ENCODE peak calls at places on chromosomes 13 and 19, in eight cellular contexts. One of them, this sample, is unnamed.

GRCh38 chr13:24834902-24835510 is 71.0 kb downstream of the RNF17 start:
- DNase-seq in activated CD4-positive, CD25-positive, alpha-beta regulatory T cell: no peak
- DNase-seq in tibial artery: no peak
- DNase-seq in activated CD8-positive, alpha-beta T cell treated with anti-CD3 and anti-CD28 coated beads, Interleukin-2, amount 10 ng/mL, durations not matched to agents 7 days and 5 days: no peak
- DNase-seq in SK-N-DZ: no peak
- DNase-seq in NCI-H226: no peak
- DNase-seq in astrocyte of the cerebellum: no peak
- DNase-seq in stimulated activated CD4-positive, alpha-beta T cell treated with anti-CD3 and anti-CD28 coated beads, Interleukin-2, amount 100 ng/mL, for 24 hours: no peak
- DNase-seq in this sample: no peak

GRCh38 chr13:110179116-110179857 is 127.7 kb downstream of the COL4A1 start:
- DNase-seq in tibial artery: no peak
- DNase-seq in SK-N-DZ: no peak
- DNase-seq in activated CD4-positive, CD25-positive, alpha-beta regulatory T cell: no peak
- DNase-seq in stimulated activated CD4-positive, alpha-beta T cell treated with anti-CD3 and anti-CD28 coated beads, Interleukin-2, amount 100 ng/mL, for 24 hours: no peak
- DNase-seq in NCI-H226: no peak
- DNase-seq in activated CD8-positive, alpha-beta T cell treated with anti-CD3 and anti-CD28 coated beads, Interleukin-2, amount 10 ng/mL, durations not matched to agents 7 days and 5 days: no peak
- DNase-seq in astrocyte of the cerebellum: peak; percentile 35
- DNase-seq in this sample: no peak

GRCh38 chr13:94799330-94799729 is 87.0 kb upstream of the SOX21 start:
- DNase-seq in tibial artery: no peak
- DNase-seq in activated CD8-positive, alpha-beta T cell treated with anti-CD3 and anti-CD28 coated beads, Interleukin-2, amount 10 ng/mL, durations not matched to agents 7 days and 5 days: no peak
- DNase-seq in NCI-H226: no peak
- DNase-seq in stimulated activated CD4-positive, alpha-beta T cell treated with anti-CD3 and anti-CD28 coated beads, Interleukin-2, amount 100 ng/mL, for 24 hours: no peak
- DNase-seq in SK-N-DZ: no peak
- DNase-seq in activated CD4-positive, CD25-positive, alpha-beta regulatory T cell: no peak
- DNase-seq in astrocyte of the cerebellum: no peak
- DNase-seq in this sample: no peak

GRCh38 chr19:913080-913748 is at the start of gene R3HDM4:
- DNase-seq in SK-N-DZ: no peak
- DNase-seq in tibial artery: peak; percentile 63
- DNase-seq in activated CD8-positive, alpha-beta T cell treated with anti-CD3 and anti-CD28 coated beads, Interleukin-2, amount 10 ng/mL, durations not matched to agents 7 days and 5 days: peak; percentile 84
- DNase-seq in activated CD4-positive, CD25-positive, alpha-beta regulatory T cell: peak; percentile 86
- DNase-seq in astrocyte of the cerebellum: no peak
- DNase-seq in stimulated activated CD4-positive, alpha-beta T cell treated with anti-CD3 and anti-CD28 coated beads, Interleukin-2, amount 100 ng/mL, for 24 hours: peak; percentile 84
- DNase-seq in NCI-H226: peak; percentile 39
- DNase-seq in this sample: peak; percentile 96

GRCh38 chr19:57056972-57057371 is 62.8 kb upstream of the USP29 start:
- DNase-seq in SK-N-DZ: no peak
- DNase-seq in activated CD8-positive, alpha-beta T cell treated with anti-CD3 and anti-CD28 coated beads, Interleukin-2, amount 10 ng/mL, durations not matched to agents 7 days and 5 days: no peak
- DNase-seq in stimulated activated CD4-positive, alpha-beta T cell treated with anti-CD3 and anti-CD28 coated beads, Interleukin-2, amount 100 ng/mL, for 24 hours: no peak
- DNase-seq in NCI-H226: no peak
- DNase-seq in activated CD4-positive, CD25-positive, alpha-beta regulatory T cell: no peak
- DNase-seq in tibial artery: no peak
- DNase-seq in astrocyte of the cerebellum: no peak
- DNase-seq in this sample: peak; percentile 19

GRCh38 chr19:38515906-38516305 is 82.4 kb downstream of the RYR1 start:
- DNase-seq in activated CD8-positive, alpha-beta T cell treated with anti-CD3 and anti-CD28 coated beads, Interleukin-2, amount 10 ng/mL, durations not matched to agents 7 days and 5 days: no peak
- DNase-seq in activated CD4-positive, CD25-positive, alpha-beta regulatory T cell: no peak
- DNase-seq in tibial artery: no peak
- DNase-seq in astrocyte of the cerebellum: no peak
- DNase-seq in stimulated activated CD4-positive, alpha-beta T cell treated with anti-CD3 and anti-CD28 coated beads, Interleukin-2, amount 100 ng/mL, for 24 hours: no peak
- DNase-seq in NCI-H226: no peak
- DNase-seq in SK-N-DZ: no peak
- DNase-seq in this sample: no peak

GRCh38 chr19:54462713-54463530 is 656 bp downstream of the LENG9 start:
- DNase-seq in stimulated activated CD4-positive, alpha-beta T cell treated with anti-CD3 and anti-CD28 coated beads, Interleukin-2, amount 100 ng/mL, for 24 hours: peak; percentile 68
- DNase-seq in tibial artery: peak; percentile 52
- DNase-seq in activated CD8-positive, alpha-beta T cell treated with anti-CD3 and anti-CD28 coated beads, Interleukin-2, amount 10 ng/mL, durations not matched to agents 7 days and 5 days: peak; percentile 76
- DNase-seq in activated CD4-positive, CD25-positive, alpha-beta regulatory T cell: peak; percentile 52
- DNase-seq in NCI-H226: peak; percentile 39
- DNase-seq in astrocyte of the cerebellum: no peak
- DNase-seq in SK-N-DZ: no peak
- DNase-seq in this sample: peak; percentile 69

GRCh38 chr19:5843295-5843927 is 3.9 kb upstream of the FUT6 start:
- DNase-seq in NCI-H226: no peak
- DNase-seq in SK-N-DZ: no peak
- DNase-seq in stimulated activated CD4-positive, alpha-beta T cell treated with anti-CD3 and anti-CD28 coated beads, Interleukin-2, amount 100 ng/mL, for 24 hours: no peak
- DNase-seq in activated CD8-positive, alpha-beta T cell treated with anti-CD3 and anti-CD28 coated beads, Interleukin-2, amount 10 ng/mL, durations not matched to agents 7 days and 5 days: no peak
- DNase-seq in astrocyte of the cerebellum: no peak
- DNase-seq in activated CD4-positive, CD25-positive, alpha-beta regulatory T cell: no peak
- DNase-seq in tibial artery: no peak
- DNase-seq in this sample: no peak

GRCh38 chr19:47444388-47444821 is 25.1 kb upstream of the MEIS3 start:
- DNase-seq in astrocyte of the cerebellum: no peak
- DNase-seq in activated CD8-positive, alpha-beta T cell treated with anti-CD3 and anti-CD28 coated beads, Interleukin-2, amount 10 ng/mL, durations not matched to agents 7 days and 5 days: peak; percentile 61
- DNase-seq in stimulated activated CD4-positive, alpha-beta T cell treated with anti-CD3 and anti-CD28 coated beads, Interleukin-2, amount 100 ng/mL, for 24 hours: peak; percentile 37
- DNase-seq in SK-N-DZ: no peak
- DNase-seq in activated CD4-positive, CD25-positive, alpha-beta regulatory T cell: no peak
- DNase-seq in tibial artery: no peak
- DNase-seq in NCI-H226: no peak
- DNase-seq in this sample: no peak

GRCh38 chr13:67740871-67741475 is 510.8 kb upstream of the PCDH9 start:
- DNase-seq in tibial artery: no peak
- DNase-seq in astrocyte of the cerebellum: no peak
- DNase-seq in NCI-H226: no peak
- DNase-seq in activated CD4-positive, CD25-positive, alpha-beta regulatory T cell: no peak
- DNase-seq in activated CD8-positive, alpha-beta T cell treated with anti-CD3 and anti-CD28 coated beads, Interleukin-2, amount 10 ng/mL, durations not matched to agents 7 days and 5 days: no peak
- DNase-seq in stimulated activated CD4-positive, alpha-beta T cell treated with anti-CD3 and anti-CD28 coated beads, Interleukin-2, amount 100 ng/mL, for 24 hours: no peak
- DNase-seq in SK-N-DZ: no peak
- DNase-seq in this sample: no peak

GRCh38 chr19:10209305-10209704 is 14.6 kb upstream of the DNMT1 start:
- DNase-seq in stimulated activated CD4-positive, alpha-beta T cell treated with anti-CD3 and anti-CD28 coated beads, Interleukin-2, amount 100 ng/mL, for 24 hours: no peak
- DNase-seq in tibial artery: no peak
- DNase-seq in NCI-H226: peak; percentile 8
- DNase-seq in SK-N-DZ: no peak
- DNase-seq in activated CD8-positive, alpha-beta T cell treated with anti-CD3 and anti-CD28 coated beads, Interleukin-2, amount 10 ng/mL, durations not matched to agents 7 days and 5 days: no peak
- DNase-seq in activated CD4-positive, CD25-positive, alpha-beta regulatory T cell: no peak
- DNase-seq in astrocyte of the cerebellum: no peak
- DNase-seq in this sample: peak; percentile 16

GRCh38 chr19:17855333-17856152 is 4.2 kb upstream of the RPL18A start:
- DNase-seq in SK-N-DZ: peak; percentile 68
- DNase-seq in stimulated activated CD4-positive, alpha-beta T cell treated with anti-CD3 and anti-CD28 coated beads, Interleukin-2, amount 100 ng/mL, for 24 hours: peak; percentile 97
- DNase-seq in activated CD8-positive, alpha-beta T cell treated with anti-CD3 and anti-CD28 coated beads, Interleukin-2, amount 10 ng/mL, durations not matched to agents 7 days and 5 days: peak; percentile 93
- DNase-seq in NCI-H226: peak; percentile 51
- DNase-seq in tibial artery: peak; percentile 77
- DNase-seq in activated CD4-positive, CD25-positive, alpha-beta regulatory T cell: peak; percentile 71
- DNase-seq in astrocyte of the cerebellum: no peak
- DNase-seq in this sample: peak; percentile 84

GRCh38 chr13:35599385-35599784 is 122.9 kb upstream of the MAB21L1 start:
- DNase-seq in stimulated activated CD4-positive, alpha-beta T cell treated with anti-CD3 and anti-CD28 coated beads, Interleukin-2, amount 100 ng/mL, for 24 hours: no peak
- DNase-seq in SK-N-DZ: peak; percentile 79
- DNase-seq in NCI-H226: no peak
- DNase-seq in activated CD4-positive, CD25-positive, alpha-beta regulatory T cell: no peak
- DNase-seq in activated CD8-positive, alpha-beta T cell treated with anti-CD3 and anti-CD28 coated beads, Interleukin-2, amount 10 ng/mL, durations not matched to agents 7 days and 5 days: no peak
- DNase-seq in astrocyte of the cerebellum: no peak
- DNase-seq in tibial artery: no peak
- DNase-seq in this sample: no peak

GRCh38 chr19:41511628-41512027 is 64.3 kb upstream of the CEACAM21 start:
- DNase-seq in activated CD4-positive, CD25-positive, alpha-beta regulatory T cell: no peak
- DNase-seq in stimulated activated CD4-positive, alpha-beta T cell treated with anti-CD3 and anti-CD28 coated beads, Interleukin-2, amount 100 ng/mL, for 24 hours: no peak
- DNase-seq in NCI-H226: no peak
- DNase-seq in activated CD8-positive, alpha-beta T cell treated with anti-CD3 and anti-CD28 coated beads, Interleukin-2, amount 10 ng/mL, durations not matched to agents 7 days and 5 days: no peak
- DNase-seq in SK-N-DZ: no peak
- DNase-seq in astrocyte of the cerebellum: no peak
- DNase-seq in tibial artery: no peak
- DNase-seq in this sample: no peak

GRCh38 chr13:20414475-20415287 is 111.0 kb downstream of the CRYL1 start:
- DNase-seq in SK-N-DZ: no peak
- DNase-seq in tibial artery: no peak
- DNase-seq in stimulated activated CD4-positive, alpha-beta T cell treated with anti-CD3 and anti-CD28 coated beads, Interleukin-2, amount 100 ng/mL, for 24 hours: no peak
- DNase-seq in activated CD8-positive, alpha-beta T cell treated with anti-CD3 and anti-CD28 coated beads, Interleukin-2, amount 10 ng/mL, durations not matched to agents 7 days and 5 days: no peak
- DNase-seq in NCI-H226: no peak
- DNase-seq in astrocyte of the cerebellum: no peak
- DNase-seq in activated CD4-positive, CD25-positive, alpha-beta regulatory T cell: no peak
- DNase-seq in this sample: no peak

GRCh38 chr19:9861503-9861902 is 26.4 kb downstream of the PIN1 start:
- DNase-seq in stimulated activated CD4-positive, alpha-beta T cell treated with anti-CD3 and anti-CD28 coated beads, Interleukin-2, amount 100 ng/mL, for 24 hours: no peak
- DNase-seq in SK-N-DZ: no peak
- DNase-seq in astrocyte of the cerebellum: no peak
- DNase-seq in activated CD8-positive, alpha-beta T cell treated with anti-CD3 and anti-CD28 coated beads, Interleukin-2, amount 10 ng/mL, durations not matched to agents 7 days and 5 days: no peak
- DNase-seq in tibial artery: no peak
- DNase-seq in NCI-H226: no peak
- DNase-seq in activated CD4-positive, CD25-positive, alpha-beta regulatory T cell: no peak
- DNase-seq in this sample: no peak

GRCh38 chr13:73703606-73704005 is 430.6 kb downstream of the KLF12 start:
- DNase-seq in NCI-H226: no peak
- DNase-seq in activated CD4-positive, CD25-positive, alpha-beta regulatory T cell: no peak
- DNase-seq in stimulated activated CD4-positive, alpha-beta T cell treated with anti-CD3 and anti-CD28 coated beads, Interleukin-2, amount 100 ng/mL, for 24 hours: no peak
- DNase-seq in SK-N-DZ: no peak
- DNase-seq in tibial artery: no peak
- DNase-seq in activated CD8-positive, alpha-beta T cell treated with anti-CD3 and anti-CD28 coated beads, Interleukin-2, amount 10 ng/mL, durations not matched to agents 7 days and 5 days: no peak
- DNase-seq in astrocyte of the cerebellum: no peak
- DNase-seq in this sample: no peak

GRCh38 chr19:46000497-46001246 is 5.4 kb downstream of the CCDC61 start:
- DNase-seq in activated CD4-positive, CD25-positive, alpha-beta regulatory T cell: peak; percentile 66
- DNase-seq in NCI-H226: no peak
- DNase-seq in stimulated activated CD4-positive, alpha-beta T cell treated with anti-CD3 and anti-CD28 coated beads, Interleukin-2, amount 100 ng/mL, for 24 hours: peak; percentile 65
- DNase-seq in SK-N-DZ: peak; percentile 25
- DNase-seq in astrocyte of the cerebellum: no peak
- DNase-seq in activated CD8-positive, alpha-beta T cell treated with anti-CD3 and anti-CD28 coated beads, Interleukin-2, amount 10 ng/mL, durations not matched to agents 7 days and 5 days: peak; percentile 82
- DNase-seq in tibial artery: no peak
- DNase-seq in this sample: no peak

GRCh38 chr13:19618925-19619324 is 14.5 kb upstream of the MPHOSPH8 start:
- DNase-seq in activated CD8-positive, alpha-beta T cell treated with anti-CD3 and anti-CD28 coated beads, Interleukin-2, amount 10 ng/mL, durations not matched to agents 7 days and 5 days: peak; percentile 31
- DNase-seq in tibial artery: no peak
- DNase-seq in SK-N-DZ: no peak
- DNase-seq in astrocyte of the cerebellum: no peak
- DNase-seq in activated CD4-positive, CD25-positive, alpha-beta regulatory T cell: no peak
- DNase-seq in NCI-H226: no peak
- DNase-seq in stimulated activated CD4-positive, alpha-beta T cell treated with anti-CD3 and anti-CD28 coated beads, Interleukin-2, amount 100 ng/mL, for 24 hours: no peak
- DNase-seq in this sample: peak; percentile 64

GRCh38 chr19:49553451-49554271 is 25.9 kb downstream of the RCN3 start:
- DNase-seq in SK-N-DZ: no peak
- DNase-seq in activated CD8-positive, alpha-beta T cell treated with anti-CD3 and anti-CD28 coated beads, Interleukin-2, amount 10 ng/mL, durations not matched to agents 7 days and 5 days: peak; percentile 59
- DNase-seq in astrocyte of the cerebellum: peak; percentile 8
- DNase-seq in NCI-H226: no peak
- DNase-seq in tibial artery: no peak
- DNase-seq in stimulated activated CD4-positive, alpha-beta T cell treated with anti-CD3 and anti-CD28 coated beads, Interleukin-2, amount 100 ng/mL, for 24 hours: peak; percentile 69
- DNase-seq in activated CD4-positive, CD25-positive, alpha-beta regulatory T cell: no peak
- DNase-seq in this sample: peak; percentile 62

GRCh38 chr19:28881616-28882015 is 331.3 kb downstream of the UQCRFS1 start:
- DNase-seq in activated CD8-positive, alpha-beta T cell treated with anti-CD3 and anti-CD28 coated beads, Interleukin-2, amount 10 ng/mL, durations not matched to agents 7 days and 5 days: no peak
- DNase-seq in stimulated activated CD4-positive, alpha-beta T cell treated with anti-CD3 and anti-CD28 coated beads, Interleukin-2, amount 100 ng/mL, for 24 hours: no peak
- DNase-seq in activated CD4-positive, CD25-positive, alpha-beta regulatory T cell: no peak
- DNase-seq in tibial artery: no peak
- DNase-seq in SK-N-DZ: no peak
- DNase-seq in astrocyte of the cerebellum: no peak
- DNase-seq in NCI-H226: no peak
- DNase-seq in this sample: no peak

GRCh38 chr13:63636231-63636993 is 2220.8 kb upstream of the PCDH20 start:
- DNase-seq in activated CD8-positive, alpha-beta T cell treated with anti-CD3 and anti-CD28 coated beads, Interleukin-2, amount 10 ng/mL, durations not matched to agents 7 days and 5 days: no peak
- DNase-seq in SK-N-DZ: peak; percentile 8
- DNase-seq in stimulated activated CD4-positive, alpha-beta T cell treated with anti-CD3 and anti-CD28 coated beads, Interleukin-2, amount 100 ng/mL, for 24 hours: no peak
- DNase-seq in tibial artery: no peak
- DNase-seq in NCI-H226: peak; percentile 12
- DNase-seq in astrocyte of the cerebellum: no peak
- DNase-seq in activated CD4-positive, CD25-positive, alpha-beta regulatory T cell: no peak
- DNase-seq in this sample: no peak

GRCh38 chr13:40158218-40158617 is 502.8 kb downstream of the COG6 start:
- DNase-seq in stimulated activated CD4-positive, alpha-beta T cell treated with anti-CD3 and anti-CD28 coated beads, Interleukin-2, amount 100 ng/mL, for 24 hours: no peak
- DNase-seq in activated CD4-positive, CD25-positive, alpha-beta regulatory T cell: no peak
- DNase-seq in astrocyte of the cerebellum: no peak
- DNase-seq in SK-N-DZ: no peak
- DNase-seq in NCI-H226: peak; percentile 53
- DNase-seq in activated CD8-positive, alpha-beta T cell treated with anti-CD3 and anti-CD28 coated beads, Interleukin-2, amount 10 ng/mL, durations not matched to agents 7 days and 5 days: no peak
- DNase-seq in tibial artery: no peak
- DNase-seq in this sample: no peak

GRCh38 chr19:45408830-45409593 is 2.6 kb downstream of the POLR1G start:
- DNase-seq in tibial artery: no peak
- DNase-seq in NCI-H226: no peak
- DNase-seq in activated CD8-positive, alpha-beta T cell treated with anti-CD3 and anti-CD28 coated beads, Interleukin-2, amount 10 ng/mL, durations not matched to agents 7 days and 5 days: no peak
- DNase-seq in SK-N-DZ: no peak
- DNase-seq in stimulated activated CD4-positive, alpha-beta T cell treated with anti-CD3 and anti-CD28 coated beads, Interleukin-2, amount 100 ng/mL, for 24 hours: no peak
- DNase-seq in activated CD4-positive, CD25-positive, alpha-beta regulatory T cell: no peak
- DNase-seq in astrocyte of the cerebellum: no peak
- DNase-seq in this sample: no peak

GRCh38 chr13:112143753-112144615 is 77.0 kb downstream of the SOX1 start:
- DNase-seq in activated CD4-positive, CD25-positive, alpha-beta regulatory T cell: no peak
- DNase-seq in NCI-H226: no peak
- DNase-seq in SK-N-DZ: no peak
- DNase-seq in astrocyte of the cerebellum: no peak
- DNase-seq in tibial artery: no peak
- DNase-seq in stimulated activated CD4-positive, alpha-beta T cell treated with anti-CD3 and anti-CD28 coated beads, Interleukin-2, amount 100 ng/mL, for 24 hours: no peak
- DNase-seq in activated CD8-positive, alpha-beta T cell treated with anti-CD3 and anti-CD28 coated beads, Interleukin-2, amount 10 ng/mL, durations not matched to agents 7 days and 5 days: no peak
- DNase-seq in this sample: no peak

GRCh38 chr19:13051581-13052165 is 51.0 kb downstream of the LYL1 start:
- DNase-seq in stimulated activated CD4-positive, alpha-beta T cell treated with anti-CD3 and anti-CD28 coated beads, Interleukin-2, amount 100 ng/mL, for 24 hours: peak; percentile 24
- DNase-seq in tibial artery: no peak
- DNase-seq in NCI-H226: peak; percentile 76
- DNase-seq in astrocyte of the cerebellum: no peak
- DNase-seq in SK-N-DZ: peak; percentile 69
- DNase-seq in activated CD8-positive, alpha-beta T cell treated with anti-CD3 and anti-CD28 coated beads, Interleukin-2, amount 10 ng/mL, durations not matched to agents 7 days and 5 days: no peak
- DNase-seq in activated CD4-positive, CD25-positive, alpha-beta regulatory T cell: no peak
- DNase-seq in this sample: no peak

GRCh38 chr13:24788538-24788937 is 24.6 kb downstream of the RNF17 start:
- DNase-seq in activated CD8-positive, alpha-beta T cell treated with anti-CD3 and anti-CD28 coated beads, Interleukin-2, amount 10 ng/mL, durations not matched to agents 7 days and 5 days: no peak
- DNase-seq in astrocyte of the cerebellum: no peak
- DNase-seq in stimulated activated CD4-positive, alpha-beta T cell treated with anti-CD3 and anti-CD28 coated beads, Interleukin-2, amount 100 ng/mL, for 24 hours: no peak
- DNase-seq in NCI-H226: no peak
- DNase-seq in activated CD4-positive, CD25-positive, alpha-beta regulatory T cell: no peak
- DNase-seq in tibial artery: no peak
- DNase-seq in SK-N-DZ: no peak
- DNase-seq in this sample: no peak

GRCh38 chr13:48973845-48974431 is 1.8 kb upstream of the FNDC3A start:
- DNase-seq in astrocyte of the cerebellum: no peak
- DNase-seq in stimulated activated CD4-positive, alpha-beta T cell treated with anti-CD3 and anti-CD28 coated beads, Interleukin-2, amount 100 ng/mL, for 24 hours: no peak
- DNase-seq in activated CD4-positive, CD25-positive, alpha-beta regulatory T cell: no peak
- DNase-seq in tibial artery: no peak
- DNase-seq in NCI-H226: no peak
- DNase-seq in activated CD8-positive, alpha-beta T cell treated with anti-CD3 and anti-CD28 coated beads, Interleukin-2, amount 10 ng/mL, durations not matched to agents 7 days and 5 days: no peak
- DNase-seq in SK-N-DZ: no peak
- DNase-seq in this sample: no peak

GRCh38 chr19:19677579-19677978 is 8.9 kb downstream of the ZNF101 start:
- DNase-seq in NCI-H226: no peak
- DNase-seq in astrocyte of the cerebellum: no peak
- DNase-seq in SK-N-DZ: no peak
- DNase-seq in activated CD8-positive, alpha-beta T cell treated with anti-CD3 and anti-CD28 coated beads, Interleukin-2, amount 10 ng/mL, durations not matched to agents 7 days and 5 days: no peak
- DNase-seq in activated CD4-positive, CD25-positive, alpha-beta regulatory T cell: no peak
- DNase-seq in stimulated activated CD4-positive, alpha-beta T cell treated with anti-CD3 and anti-CD28 coated beads, Interleukin-2, amount 100 ng/mL, for 24 hours: no peak
- DNase-seq in tibial artery: no peak
- DNase-seq in this sample: no peak

GRCh38 chr13:90171649-90172048 is 1175.8 kb upstream of the MIR17HG start:
- DNase-seq in NCI-H226: no peak
- DNase-seq in astrocyte of the cerebellum: no peak
- DNase-seq in stimulated activated CD4-positive, alpha-beta T cell treated with anti-CD3 and anti-CD28 coated beads, Interleukin-2, amount 100 ng/mL, for 24 hours: no peak
- DNase-seq in activated CD8-positive, alpha-beta T cell treated with anti-CD3 and anti-CD28 coated beads, Interleukin-2, amount 10 ng/mL, durations not matched to agents 7 days and 5 days: no peak
- DNase-seq in SK-N-DZ: no peak
- DNase-seq in activated CD4-positive, CD25-positive, alpha-beta regulatory T cell: no peak
- DNase-seq in tibial artery: no peak
- DNase-seq in this sample: no peak

GRCh38 chr13:80084086-80084676 is 256.7 kb downstream of the SPRY2 start:
- DNase-seq in SK-N-DZ: no peak
- DNase-seq in activated CD8-positive, alpha-beta T cell treated with anti-CD3 and anti-CD28 coated beads, Interleukin-2, amount 10 ng/mL, durations not matched to agents 7 days and 5 days: no peak
- DNase-seq in activated CD4-positive, CD25-positive, alpha-beta regulatory T cell: no peak
- DNase-seq in astrocyte of the cerebellum: peak; percentile 98
- DNase-seq in NCI-H226: peak; percentile 63
- DNase-seq in stimulated activated CD4-positive, alpha-beta T cell treated with anti-CD3 and anti-CD28 coated beads, Interleukin-2, amount 100 ng/mL, for 24 hours: no peak
- DNase-seq in tibial artery: no peak
- DNase-seq in this sample: peak; percentile 61

GRCh38 chr13:44810067-44810840 is 179.0 kb downstream of the NUFIP1 start:
- DNase-seq in NCI-H226: no peak
- DNase-seq in astrocyte of the cerebellum: no peak
- DNase-seq in SK-N-DZ: no peak
- DNase-seq in tibial artery: peak; percentile 62
- DNase-seq in activated CD4-positive, CD25-positive, alpha-beta regulatory T cell: no peak
- DNase-seq in stimulated activated CD4-positive, alpha-beta T cell treated with anti-CD3 and anti-CD28 coated beads, Interleukin-2, amount 100 ng/mL, for 24 hours: no peak
- DNase-seq in activated CD8-positive, alpha-beta T cell treated with anti-CD3 and anti-CD28 coated beads, Interleukin-2, amount 10 ng/mL, durations not matched to agents 7 days and 5 days: no peak
- DNase-seq in this sample: no peak

GRCh38 chr13:98657506-98658085 is 80.7 kb upstream of the STK24 start:
- DNase-seq in astrocyte of the cerebellum: no peak
- DNase-seq in stimulated activated CD4-positive, alpha-beta T cell treated with anti-CD3 and anti-CD28 coated beads, Interleukin-2, amount 100 ng/mL, for 24 hours: no peak
- DNase-seq in tibial artery: no peak
- DNase-seq in NCI-H226: no peak
- DNase-seq in activated CD8-positive, alpha-beta T cell treated with anti-CD3 and anti-CD28 coated beads, Interleukin-2, amount 10 ng/mL, durations not matched to agents 7 days and 5 days: no peak
- DNase-seq in activated CD4-positive, CD25-positive, alpha-beta regulatory T cell: no peak
- DNase-seq in SK-N-DZ: peak; percentile 36
- DNase-seq in this sample: no peak

GRCh38 chr19:1657632-1658445 is 5.4 kb upstream of the TCF3 start:
- DNase-seq in NCI-H226: no peak
- DNase-seq in SK-N-DZ: no peak
- DNase-seq in activated CD8-positive, alpha-beta T cell treated with anti-CD3 and anti-CD28 coated beads, Interleukin-2, amount 10 ng/mL, durations not matched to agents 7 days and 5 days: no peak
- DNase-seq in stimulated activated CD4-positive, alpha-beta T cell treated with anti-CD3 and anti-CD28 coated beads, Interleukin-2, amount 100 ng/mL, for 24 hours: no peak
- DNase-seq in tibial artery: no peak
- DNase-seq in activated CD4-positive, CD25-positive, alpha-beta regulatory T cell: no peak
- DNase-seq in astrocyte of the cerebellum: no peak
- DNase-seq in this sample: no peak

This sample was measured in AG08396.